ENCODE peak calls at places on chromosomes 6 and 20, in ten cellular contexts. One of them, this sample, is unnamed.

GRCh38 chr6:18380165-18380564 is 7.0 kb upstream of the RNF144B start:
- DNase-seq in body of pancreas: no peak
- DNase-seq in sigmoid colon: no peak
- DNase-seq in coronary artery: no peak
- DNase-seq in psoas muscle: no peak
- DNase-seq in CD8-positive, alpha-beta T cell: no peak
- DNase-seq in A549: no peak
- DNase-seq in upper lobe of right lung: no peak
- DNase-seq in pancreas: no peak
- DNase-seq in lower lobe of right lung: no peak
- DNase-seq in this sample: no peak

GRCh38 chr20:47055699-47056369 is 161.2 kb downstream of the EYA2 start:
- DNase-seq in body of pancreas: no peak
- DNase-seq in sigmoid colon: no peak
- DNase-seq in coronary artery: peak
- DNase-seq in psoas muscle: no peak
- DNase-seq in CD8-positive, alpha-beta T cell: no peak
- DNase-seq in A549: no peak
- DNase-seq in upper lobe of right lung: no peak
- DNase-seq in pancreas: no peak
- DNase-seq in lower lobe of right lung: no peak
- DNase-seq in this sample: peak

GRCh38 chr6:71047401-71047800 is 90.5 kb upstream of the B3GAT2 start:
- DNase-seq in body of pancreas: no peak
- DNase-seq in sigmoid colon: no peak
- DNase-seq in coronary artery: no peak
- DNase-seq in psoas muscle: no peak
- DNase-seq in CD8-positive, alpha-beta T cell: no peak
- DNase-seq in A549: no peak
- DNase-seq in upper lobe of right lung: no peak
- DNase-seq in pancreas: no peak
- DNase-seq in lower lobe of right lung: no peak
- DNase-seq in this sample: no peak

GRCh38 chr6:167399599-167399998 is 74.7 kb downstream of the TTLL2 start:
- DNase-seq in body of pancreas: no peak
- DNase-seq in sigmoid colon: no peak
- DNase-seq in coronary artery: peak
- DNase-seq in psoas muscle: no peak
- DNase-seq in CD8-positive, alpha-beta T cell: no peak
- DNase-seq in A549: no peak
- DNase-seq in upper lobe of right lung: peak
- DNase-seq in pancreas: no peak
- DNase-seq in lower lobe of right lung: no peak
- DNase-seq in this sample: no peak

GRCh38 chr6:39195792-39196385 is 33.4 kb downstream of the KCNK5 start:
- DNase-seq in body of pancreas: no peak
- DNase-seq in sigmoid colon: no peak
- DNase-seq in coronary artery: no peak
- DNase-seq in psoas muscle: no peak
- DNase-seq in CD8-positive, alpha-beta T cell: no peak
- DNase-seq in A549: no peak
- DNase-seq in upper lobe of right lung: no peak
- DNase-seq in pancreas: no peak
- DNase-seq in lower lobe of right lung: no peak
- DNase-seq in this sample: no peak

GRCh38 chr20:50701055-50701963 is 10.0 kb upstream of the RIPOR3 start:
- DNase-seq in body of pancreas: no peak
- DNase-seq in sigmoid colon: no peak
- DNase-seq in coronary artery: no peak
- DNase-seq in psoas muscle: no peak
- DNase-seq in CD8-positive, alpha-beta T cell: no peak
- DNase-seq in A549: no peak
- DNase-seq in upper lobe of right lung: no peak
- DNase-seq in pancreas: no peak
- DNase-seq in lower lobe of right lung: no peak
- DNase-seq in this sample: no peak

GRCh38 chr20:4549711-4550259 is 171.9 kb upstream of the PRND start:
- DNase-seq in body of pancreas: no peak
- DNase-seq in sigmoid colon: no peak
- DNase-seq in coronary artery: no peak
- DNase-seq in psoas muscle: no peak
- DNase-seq in CD8-positive, alpha-beta T cell: no peak
- DNase-seq in A549: no peak
- DNase-seq in upper lobe of right lung: no peak
- DNase-seq in pancreas: no peak
- DNase-seq in lower lobe of right lung: no peak
- DNase-seq in this sample: no peak

GRCh38 chr20:18754030-18754659 is 59.4 kb upstream of the SCP2D1 start:
- DNase-seq in body of pancreas: no peak
- DNase-seq in sigmoid colon: no peak
- DNase-seq in coronary artery: no peak
- DNase-seq in psoas muscle: no peak
- DNase-seq in CD8-positive, alpha-beta T cell: no peak
- DNase-seq in A549: no peak
- DNase-seq in upper lobe of right lung: no peak
- DNase-seq in pancreas: no peak
- DNase-seq in lower lobe of right lung: no peak
- DNase-seq in this sample: peak

GRCh38 chr6:111673086-111673485 is 67.4 kb upstream of the TRAF3IP2 start:
- DNase-seq in body of pancreas: no peak
- DNase-seq in sigmoid colon: no peak
- DNase-seq in coronary artery: no peak
- DNase-seq in psoas muscle: no peak
- DNase-seq in CD8-positive, alpha-beta T cell: no peak
- DNase-seq in A549: no peak
- DNase-seq in upper lobe of right lung: no peak
- DNase-seq in pancreas: no peak
- DNase-seq in lower lobe of right lung: no peak
- DNase-seq in this sample: no peak

GRCh38 chr6:16712931-16713484 is 48.3 kb downstream of the ATXN1 start:
- DNase-seq in body of pancreas: peak
- DNase-seq in sigmoid colon: peak
- DNase-seq in coronary artery: no peak
- DNase-seq in psoas muscle: peak
- DNase-seq in CD8-positive, alpha-beta T cell: no peak
- DNase-seq in A549: no peak
- DNase-seq in upper lobe of right lung: peak
- DNase-seq in pancreas: no peak
- DNase-seq in lower lobe of right lung: peak
- DNase-seq in this sample: peak

GRCh38 chr6:135182120-135182992 is 1.2 kb downstream of the MYB start:
- DNase-seq in body of pancreas: peak
- DNase-seq in sigmoid colon: no peak
- DNase-seq in coronary artery: no peak
- DNase-seq in psoas muscle: peak
- DNase-seq in CD8-positive, alpha-beta T cell: peak
- DNase-seq in A549: no peak
- DNase-seq in upper lobe of right lung: peak
- DNase-seq in pancreas: peak
- DNase-seq in lower lobe of right lung: peak
- DNase-seq in this sample: peak

GRCh38 chr6:1162367-1163275 is 149.3 kb upstream of the FOXQ1 start:
- DNase-seq in body of pancreas: no peak
- DNase-seq in sigmoid colon: no peak
- DNase-seq in coronary artery: no peak
- DNase-seq in psoas muscle: no peak
- DNase-seq in CD8-positive, alpha-beta T cell: no peak
- DNase-seq in A549: no peak
- DNase-seq in upper lobe of right lung: no peak
- DNase-seq in pancreas: no peak
- DNase-seq in lower lobe of right lung: no peak
- DNase-seq in this sample: no peak

GRCh38 chr6:56637640-56638039 is 5.0 kb downstream of the DST start:
- DNase-seq in body of pancreas: peak
- DNase-seq in sigmoid colon: no peak
- DNase-seq in coronary artery: no peak
- DNase-seq in psoas muscle: no peak
- DNase-seq in CD8-positive, alpha-beta T cell: no peak
- DNase-seq in A549: peak
- DNase-seq in upper lobe of right lung: no peak
- DNase-seq in pancreas: no peak
- DNase-seq in lower lobe of right lung: no peak
- DNase-seq in this sample: no peak

GRCh38 chr6:16669227-16669626 is 92.0 kb downstream of the ATXN1 start:
- DNase-seq in body of pancreas: no peak
- DNase-seq in sigmoid colon: no peak
- DNase-seq in coronary artery: no peak
- DNase-seq in psoas muscle: no peak
- DNase-seq in CD8-positive, alpha-beta T cell: peak
- DNase-seq in A549: no peak
- DNase-seq in upper lobe of right lung: no peak
- DNase-seq in pancreas: no peak
- DNase-seq in lower lobe of right lung: no peak
- DNase-seq in this sample: peak

GRCh38 chr6:347951-348859 is 43.3 kb upstream of the IRF4 start:
- DNase-seq in body of pancreas: no peak
- DNase-seq in sigmoid colon: peak
- DNase-seq in coronary artery: no peak
- DNase-seq in psoas muscle: no peak
- DNase-seq in CD8-positive, alpha-beta T cell: no peak
- DNase-seq in A549: no peak
- DNase-seq in upper lobe of right lung: peak
- DNase-seq in pancreas: no peak
- DNase-seq in lower lobe of right lung: peak
- DNase-seq in this sample: no peak

GRCh38 chr6:151067684-151068596 is 171.8 kb upstream of the AKAP12 start:
- DNase-seq in body of pancreas: peak
- DNase-seq in sigmoid colon: peak
- DNase-seq in coronary artery: peak
- DNase-seq in psoas muscle: peak
- DNase-seq in CD8-positive, alpha-beta T cell: no peak
- DNase-seq in A549: peak
- DNase-seq in upper lobe of right lung: no peak
- DNase-seq in pancreas: no peak
- DNase-seq in lower lobe of right lung: no peak
- DNase-seq in this sample: peak

GRCh38 chr20:17228624-17229061 is 1.8 kb downstream of the PCSK2 start:
- DNase-seq in body of pancreas: no peak
- DNase-seq in sigmoid colon: no peak
- DNase-seq in coronary artery: no peak
- DNase-seq in psoas muscle: no peak
- DNase-seq in CD8-positive, alpha-beta T cell: no peak
- DNase-seq in A549: no peak
- DNase-seq in upper lobe of right lung: peak
- DNase-seq in pancreas: peak
- DNase-seq in lower lobe of right lung: peak
- DNase-seq in this sample: no peak

GRCh38 chr20:21520702-21521595 is 7.1 kb upstream of the NKX2-2 start:
- DNase-seq in body of pancreas: no peak
- DNase-seq in sigmoid colon: no peak
- DNase-seq in coronary artery: no peak
- DNase-seq in psoas muscle: no peak
- DNase-seq in CD8-positive, alpha-beta T cell: no peak
- DNase-seq in A549: no peak
- DNase-seq in upper lobe of right lung: no peak
- DNase-seq in pancreas: no peak
- DNase-seq in lower lobe of right lung: peak
- DNase-seq in this sample: no peak

GRCh38 chr6:12164508-12164770 is 125.7 kb upstream of the EDN1 start:
- DNase-seq in body of pancreas: no peak
- DNase-seq in sigmoid colon: no peak
- DNase-seq in coronary artery: no peak
- DNase-seq in psoas muscle: no peak
- DNase-seq in CD8-positive, alpha-beta T cell: no peak
- DNase-seq in A549: no peak
- DNase-seq in upper lobe of right lung: no peak
- DNase-seq in pancreas: no peak
- DNase-seq in lower lobe of right lung: no peak
- DNase-seq in this sample: no peak

GRCh38 chr6:132062626-132063025 is 111.5 kb upstream of the CCN2 start:
- DNase-seq in body of pancreas: no peak
- DNase-seq in sigmoid colon: no peak
- DNase-seq in coronary artery: no peak
- DNase-seq in psoas muscle: no peak
- DNase-seq in CD8-positive, alpha-beta T cell: no peak
- DNase-seq in A549: no peak
- DNase-seq in upper lobe of right lung: no peak
- DNase-seq in pancreas: no peak
- DNase-seq in lower lobe of right lung: no peak
- DNase-seq in this sample: no peak
- H3K27ac ChIP-seq in body of pancreas: no peak
- H3K27ac ChIP-seq in sigmoid colon: no peak
- H3K27ac ChIP-seq in coronary artery: no peak
- H3K27ac ChIP-seq in psoas muscle: no peak
- H3K27ac ChIP-seq in CD8-positive, alpha-beta T cell: no peak
- H3K27ac ChIP-seq in A549: peak
- H3K27ac ChIP-seq in upper lobe of right lung: no peak
- H3K27ac ChIP-seq in pancreas: no peak
- H3K27ac ChIP-seq in lower lobe of right lung: no peak
- H3K27ac ChIP-seq in this sample: no peak

GRCh38 chr6:5814116-5814515 is 192.6 kb downstream of the NRN1 start:
- DNase-seq in body of pancreas: no peak
- DNase-seq in sigmoid colon: no peak
- DNase-seq in coronary artery: no peak
- DNase-seq in psoas muscle: no peak
- DNase-seq in CD8-positive, alpha-beta T cell: no peak
- DNase-seq in A549: no peak
- DNase-seq in upper lobe of right lung: no peak
- DNase-seq in pancreas: no peak
- DNase-seq in lower lobe of right lung: no peak
- DNase-seq in this sample: no peak

GRCh38 chr6:5813625-5814027 is 193.1 kb downstream of the NRN1 start:
- DNase-seq in body of pancreas: no peak
- DNase-seq in sigmoid colon: no peak
- DNase-seq in coronary artery: no peak
- DNase-seq in psoas muscle: no peak
- DNase-seq in CD8-positive, alpha-beta T cell: no peak
- DNase-seq in A549: no peak
- DNase-seq in upper lobe of right lung: no peak
- DNase-seq in pancreas: no peak
- DNase-seq in lower lobe of right lung: no peak
- DNase-seq in this sample: no peak

GRCh38 chr6:5809471-5809870 is 197.3 kb downstream of the NRN1 start:
- DNase-seq in body of pancreas: no peak
- DNase-seq in sigmoid colon: no peak
- DNase-seq in coronary artery: no peak
- DNase-seq in psoas muscle: no peak
- DNase-seq in CD8-positive, alpha-beta T cell: no peak
- DNase-seq in A549: no peak
- DNase-seq in upper lobe of right lung: no peak
- DNase-seq in pancreas: no peak
- DNase-seq in lower lobe of right lung: no peak
- DNase-seq in this sample: no peak
- TF ChIP-seq CTCF in body of pancreas: no peak
- TF ChIP-seq CTCF in sigmoid colon: no peak
- TF ChIP-seq CTCF in coronary artery: no peak
- TF ChIP-seq CTCF in psoas muscle: no peak
- TF ChIP-seq CTCF in CD8-positive, alpha-beta T cell: no peak
- TF ChIP-seq CTCF in A549: no peak
- TF ChIP-seq CTCF in upper lobe of right lung: no peak
- TF ChIP-seq CTCF in pancreas: no peak
- TF ChIP-seq CTCF in lower lobe of right lung: no peak
- TF ChIP-seq CTCF in this sample: no peak

GRCh38 chr6:14658909-14659561 is 541.5 kb downstream of the CD83 start:
- DNase-seq in body of pancreas: peak
- DNase-seq in sigmoid colon: no peak
- DNase-seq in coronary artery: no peak
- DNase-seq in psoas muscle: no peak
- DNase-seq in CD8-positive, alpha-beta T cell: no peak
- DNase-seq in A549: no peak
- DNase-seq in upper lobe of right lung: no peak
- DNase-seq in pancreas: no peak
- DNase-seq in lower lobe of right lung: no peak
- DNase-seq in this sample: no peak
- H3K4me3 ChIP-seq in body of pancreas: no peak
- H3K4me3 ChIP-seq in sigmoid colon: no peak
- H3K4me3 ChIP-seq in coronary artery: no peak
- H3K4me3 ChIP-seq in psoas muscle: no peak
- H3K4me3 ChIP-seq in CD8-positive, alpha-beta T cell: no peak
- H3K4me3 ChIP-seq in A549: no peak
- H3K4me3 ChIP-seq in upper lobe of right lung: no peak
- H3K4me3 ChIP-seq in pancreas: no peak
- H3K4me3 ChIP-seq in lower lobe of right lung: no peak
- H3K4me3 ChIP-seq in this sample: no peak

GRCh38 chr20:312067-312466 is 13.3 kb upstream of the SOX12 start:
- DNase-seq in body of pancreas: no peak
- DNase-seq in sigmoid colon: no peak
- DNase-seq in coronary artery: no peak
- DNase-seq in psoas muscle: no peak
- DNase-seq in CD8-positive, alpha-beta T cell: no peak
- DNase-seq in A549: no peak
- DNase-seq in upper lobe of right lung: no peak
- DNase-seq in pancreas: no peak
- DNase-seq in lower lobe of right lung: no peak
- DNase-seq in this sample: no peak
- H3K27ac ChIP-seq in body of pancreas: no peak
- H3K27ac ChIP-seq in sigmoid colon: no peak
- H3K27ac ChIP-seq in coronary artery: no peak
- H3K27ac ChIP-seq in psoas muscle: no peak
- H3K27ac ChIP-seq in CD8-positive, alpha-beta T cell: no peak
- H3K27ac ChIP-seq in A549: no peak
- H3K27ac ChIP-seq in upper lobe of right lung: no peak
- H3K27ac ChIP-seq in pancreas: no peak
- H3K27ac ChIP-seq in lower lobe of right lung: no peak
- H3K27ac ChIP-seq in this sample: no peak